ENCODE peak calls at places on chromosome 3, in ten cellular contexts. P is tibial nerve; G is Peyer's patch; X is psoas muscle; K is CD4-positive, CD25-positive, alpha-beta regulatory T cell; A is CD8-positive, alpha-beta memory T cell; H is suprapubic skin; Q is pancreas; B is left ventricle myocardium inferior; W is mammary epithelial cell. J is an unnamed sample. For H3K4me1, the result is how much of the 10 kb centered on the place peaks cover.

GRCh38 chr3:113914646-113915045 is 33.2 kb upstream of the ZDHHC23 start:
- DNase-seq in P (no peak), G (no peak), X (no peak), K (no peak), A (no peak), H (no peak), Q (no peak), B (no peak), W (no peak), J (no peak)

GRCh38 chr3:153628591-153628990 is 466.6 kb downstream of the RAP2B start:
- DNase-seq in P (no peak), G (no peak), X (no peak), K (no peak), A (no peak), H (no peak), Q (no peak), B (no peak), W (no peak), J (no peak)

GRCh38 chr3:141388823-141389617 is 20.7 kb downstream of the ZBTB38 start:
- DNase-seq in P (no peak), G (no peak), X (no peak), K (no peak), A (no peak), H (no peak), Q (no peak), B (no peak), W (no peak), J (no peak)

GRCh38 chr3:37544869-37545352 is 316.8 kb upstream of the CTDSPL start:
- DNase-seq in P (no peak), G (no peak), X (no peak), K (no peak), A (no peak), H (no peak), Q (no peak), B (no peak), W (no peak), J (no peak)

GRCh38 chr3:140922634-140923033 is 19.0 kb upstream of the SLC25A36 start:
- DNase-seq in P (no peak), G (no peak), X (no peak), K (no peak), A (peak), H (no peak), Q (no peak), B (no peak), W (no peak), J (no peak)

GRCh38 chr3:65890328-65890727 is 148.4 kb downstream of the MAGI1 start:
- DNase-seq in P (no peak), G (no peak), X (no peak), K (no peak), A (no peak), H (no peak), Q (no peak), B (no peak), W (no peak), J (no peak)

GRCh38 chr3:46353639-46354410 is at the start of gene CCR2:
- DNase-seq in P (no peak), G (no peak), X (no peak), K (no peak), A (no peak), H (no peak), Q (no peak), B (no peak), W (no peak), J (no peak)

GRCh38 chr3:159128628-159129027 is 326.8 kb downstream of the MFSD1 start:
- DNase-seq in P (no peak), G (no peak), X (no peak), K (no peak), A (no peak), H (no peak), Q (no peak), B (no peak), W (peak), J (no peak)

GRCh38 chr3:190266915-190267290 is 55.3 kb downstream of the CLDN1 start:
- DNase-seq in P (no peak), G (no peak), X (no peak), K (no peak), A (no peak), H (no peak), Q (no peak), B (no peak), W (peak), J (no peak)

GRCh38 chr3:162719684-162720341 is 1223.2 kb downstream of the OTOL1 start:
- DNase-seq in P (no peak), G (no peak), X (no peak), K (no peak), A (no peak), H (no peak), Q (no peak), B (no peak), W (peak), J (no peak)

GRCh38 chr3:180980612-180981011 is 8.9 kb downstream of the DNAJC19 start:
- DNase-seq in P (no peak), G (no peak), X (no peak), K (no peak), A (no peak), H (no peak), Q (no peak), B (no peak), W (no peak), J (no peak)

GRCh38 chr3:124256156-124256555 is 264.2 kb upstream of the ROPN1 start:
- DNase-seq in P (no peak), G (no peak), X (no peak), K (no peak), A (no peak), H (no peak), Q (no peak), B (no peak), W (peak), J (no peak)

GRCh38 chr3:106013971-106014370 is 145.2 kb upstream of the CBLB start:
- DNase-seq in P (no peak), G (no peak), X (no peak), K (no peak), A (no peak), H (no peak), Q (no peak), B (no peak), W (peak), J (no peak)

GRCh38 chr3:154782151-154782550 is 298.0 kb upstream of the MME start:
- DNase-seq in P (no peak), G (no peak), X (no peak), K (no peak), A (no peak), H (no peak), Q (no peak), B (no peak), W (no peak), J (no peak)

GRCh38 chr3:150135321-150135721 is 164.6 kb upstream of the PFN2 start:
- DNase-seq in P (no peak), G (no peak), X (no peak), K (no peak), A (no peak), H (no peak), Q (no peak), B (no peak), W (no peak), J (no peak)

GRCh38 chr3:124976378-124976777 is 41.8 kb upstream of the MUC13 start:
- DNase-seq in P (no peak), G (no peak), X (no peak), K (no peak), A (no peak), H (no peak), Q (no peak), B (no peak), W (no peak), J (no peak)

GRCh38 chr3:120394343-120394742 is 45.2 kb upstream of the LRRC58 start:
- DNase-seq in P (no peak), G (no peak), X (no peak), K (no peak), A (no peak), H (no peak), Q (no peak), B (no peak), W (no peak), J (no peak)

GRCh38 chr3:37779289-37780152 is 82.2 kb upstream of the CTDSPL start:
- DNase-seq in P (no peak), G (no peak), X (no peak), K (no peak), A (peak), H (no peak), Q (peak), B (no peak), W (peak), J (no peak)

GRCh38 chr3:102089904-102090492 is 240.7 kb downstream of the NFKBIZ start:
- DNase-seq in P (no peak), G (no peak), X (no peak), K (no peak), A (no peak), H (no peak), Q (no peak), B (no peak), W (peak), J (no peak)

GRCh38 chr3:192802957-192803899 is 75.9 kb upstream of the FGF12 start:
- DNase-seq in P (no peak), G (no peak), X (no peak), K (no peak), A (no peak), H (no peak), Q (no peak), B (no peak), W (no peak), J (no peak)

GRCh38 chr3:185361920-185362319 is 1.0 kb upstream of the MAP3K13 start:
- DNase-seq in P (no peak), G (no peak), X (no peak), K (no peak), A (no peak), H (no peak), Q (no peak), B (no peak), W (peak), J (no peak)

GRCh38 chr3:143119974-143120715 is 574 bp downstream of the CHST2 start:
- DNase-seq in P (no peak), G (peak), X (peak), K (peak), A (peak), H (peak), Q (no peak), B (peak), W (peak), J (no peak)

GRCh38 chr3:143119009-143119914 is at the start of gene CHST2:
- DNase-seq in P (no peak), G (peak), X (peak), K (peak), A (peak), H (peak), Q (peak), B (peak), W (peak), J (peak)

GRCh38 chr3:143121240-143122088 is 1.9 kb downstream of the CHST2 start:
- DNase-seq in P (no peak), G (peak), X (peak), K (peak), A (peak), H (peak), Q (peak), B (peak), W (peak), J (peak)

GRCh38 chr3:143122089-143122430 is 2.5 kb downstream of the CHST2 start:
- DNase-seq in P (no peak), G (no peak), X (no peak), K (no peak), A (no peak), H (peak), Q (no peak), B (no peak), W (no peak), J (no peak)

GRCh38 chr3:143120716-143121239 is 1.2 kb downstream of the CHST2 start:
- DNase-seq in P (no peak), G (peak), X (peak), K (peak), A (peak), H (no peak), Q (no peak), B (no peak), W (peak), J (no peak)
- H3K4me1 ChIP-seq in P (under half), G (under half), X (under half), K (under half), A (under half), H (under half), Q (under half), B (under half), W (under half), J (under half)

DNA sequence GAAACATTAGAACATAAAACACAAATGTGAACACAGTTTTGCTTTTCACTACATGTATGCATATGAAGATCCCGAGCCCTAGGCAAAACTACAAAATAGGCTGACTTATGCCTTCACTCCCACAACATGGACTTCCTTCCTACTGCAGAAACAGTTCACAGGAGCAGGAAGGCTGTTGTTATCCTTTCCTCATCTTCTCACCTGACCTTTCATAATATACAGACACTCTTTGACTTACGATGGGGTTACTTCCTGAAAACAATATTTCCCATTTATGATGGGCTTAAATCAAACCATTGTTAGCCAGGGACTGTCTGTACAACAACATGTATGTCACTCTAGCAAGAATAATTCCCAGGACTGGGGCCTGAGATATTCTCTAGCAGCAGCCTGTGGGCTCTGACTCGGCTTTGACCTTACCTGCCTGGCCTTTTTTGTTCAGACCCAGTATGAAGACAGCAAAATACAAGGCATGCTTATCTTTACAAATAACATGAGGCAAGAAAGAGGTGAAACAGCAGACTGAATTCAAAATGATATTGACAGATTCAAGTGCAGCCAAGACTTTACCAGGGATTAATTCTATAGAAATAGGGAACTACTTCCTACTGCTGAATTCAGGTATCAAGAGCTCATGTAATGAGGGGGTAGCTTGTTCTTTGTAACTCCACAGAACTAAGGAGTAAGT is 51.8 kb upstream of the PLXND1 start:
- DNase-seq in P (no peak), G (no peak), X (no peak), K (no peak), A (no peak), H (no peak), Q (no peak), B (no peak), W (peak), J (no peak)
- H3K27ac ChIP-seq in P (peak), G (no peak), X (peak), K (no peak), A (no peak), H (peak), Q (no peak), B (peak), W (peak), J (peak)

GRCh38 chr3:171168551-171168950 is 142.0 kb upstream of the SLC2A2 start:
- DNase-seq in P (no peak), G (no peak), X (no peak), K (no peak), A (no peak), H (no peak), Q (no peak), B (no peak), W (no peak), J (no peak)

GRCh38 chr3:171169443-171169842 is 142.9 kb upstream of the SLC2A2 start:
- DNase-seq in P (no peak), G (no peak), X (no peak), K (no peak), A (no peak), H (no peak), Q (no peak), B (no peak), W (no peak), J (no peak)

GRCh38 chr3:171172070-171172469 is 145.6 kb upstream of the SLC2A2 start:
- DNase-seq in P (no peak), G (no peak), X (no peak), K (no peak), A (no peak), H (no peak), Q (no peak), B (no peak), W (no peak), J (no peak)

GRCh38 chr3:171168086-171168485 is 141.6 kb upstream of the SLC2A2 start:
- DNase-seq in P (no peak), G (no peak), X (no peak), K (no peak), A (no peak), H (no peak), Q (peak), B (no peak), W (no peak), J (no peak)

GRCh38 chr3:171169866-171170265 is 143.3 kb upstream of the SLC2A2 start:
- DNase-seq in P (no peak), G (no peak), X (no peak), K (no peak), A (no peak), H (no peak), Q (no peak), B (no peak), W (no peak), J (no peak)
- H3K4me1 ChIP-seq in P (under half), G (under half), X (under half), K (under half), A (under half), H (under half), Q (under half), B (under half), W (under half), J (under half)

GRCh38 chr3:58058654-58059263 is 50.5 kb downstream of the FLNB start:
- DNase-seq in P (no peak), G (no peak), X (no peak), K (no peak), A (no peak), H (peak), Q (no peak), B (no peak), W (no peak), J (no peak)

GRCh38 chr3:58052373-58053273 is 44.4 kb downstream of the FLNB start:
- DNase-seq in P (peak), G (peak), X (peak), K (no peak), A (no peak), H (peak), Q (peak), B (peak), W (peak), J (peak)

GRCh38 chr3:58055309-58055708 is 47.1 kb downstream of the FLNB start:
- DNase-seq in P (no peak), G (no peak), X (no peak), K (no peak), A (no peak), H (no peak), Q (no peak), B (no peak), W (no peak), J (no peak)

GRCh38 chr3:58051196-58051595 is 43.0 kb downstream of the FLNB start:
- DNase-seq in P (no peak), G (no peak), X (no peak), K (no peak), A (no peak), H (no peak), Q (no peak), B (no peak), W (peak), J (peak)

DNA sequence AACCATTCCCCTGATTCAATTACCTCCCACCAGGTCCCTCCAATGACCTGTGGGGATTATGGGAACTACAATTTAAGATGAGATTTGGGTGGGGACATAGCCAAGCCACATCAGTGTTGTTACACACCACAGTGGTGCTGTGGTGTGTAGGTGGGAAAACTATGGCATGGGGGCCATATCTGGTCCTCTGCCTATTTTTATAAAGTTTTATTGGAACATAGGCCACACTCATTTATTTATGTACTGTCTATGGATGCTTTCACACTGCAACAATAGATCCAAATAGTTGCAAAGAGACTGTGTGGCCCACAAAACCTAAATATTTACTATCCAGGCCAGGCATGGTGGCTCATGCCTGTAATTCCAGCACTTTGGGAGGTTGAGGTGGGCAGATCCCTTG is 46.4 kb downstream of the FLNB start:
- DNase-seq in P (no peak), G (no peak), X (no peak), K (no peak), A (no peak), H (no peak), Q (no peak), B (no peak), W (no peak), J (no peak)
- H3K27ac ChIP-seq in P (peak), G (no peak), X (no peak), K (no peak), A (no peak), H (no peak), Q (no peak), B (no peak), W (no peak), J (peak)

DNA sequence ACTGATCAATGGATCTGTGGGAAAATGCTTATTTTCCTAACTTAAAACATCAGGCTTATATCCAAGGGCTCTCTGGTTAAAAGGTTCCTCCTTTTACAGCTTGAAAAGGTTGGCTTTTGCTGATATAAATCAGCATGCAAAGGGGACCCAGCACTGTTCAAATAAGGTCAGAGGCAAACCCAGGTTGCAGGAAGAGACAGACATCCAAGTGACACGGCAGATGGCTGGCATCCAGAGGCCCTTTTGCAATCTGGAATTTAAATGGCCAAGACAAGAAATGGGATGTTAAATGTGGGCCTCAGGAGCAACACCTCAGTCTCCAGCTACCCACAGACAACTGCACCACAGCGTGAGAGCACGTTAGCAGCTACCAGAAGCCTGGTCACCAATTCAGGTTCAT is 6.3 kb downstream of the SH3BP5 start:
- DNase-seq in P (no peak), G (no peak), X (peak), K (no peak), A (no peak), H (no peak), Q (no peak), B (no peak), W (no peak), J (no peak)
- H3K4me1 ChIP-seq in P (half or more), G (under half), X (under half), K (half or more), A (half or more), H (half or more), Q (under half), B (half or more), W (under half), J (under half)

GRCh38 chr3:132034486-132035464 is at the start of gene CPNE4:
- DNase-seq in P (peak), G (peak), X (peak), K (peak), A (peak), H (peak), Q (peak), B (peak), W (peak), J (peak)
- H3K27ac ChIP-seq in P (no peak), G (no peak), X (no peak), K (no peak), A (no peak), H (no peak), Q (no peak), B (no peak), W (no peak), J (no peak)

GRCh38 chr3:128607710-128608048 is 42.9 kb downstream of the RPN1 start:
- DNase-seq in P (no peak), G (no peak), X (no peak), K (no peak), A (no peak), H (no peak), Q (no peak), B (no peak), W (no peak), J (no peak)

GRCh38 chr3:128605091-128606046 is 45.2 kb downstream of the RPN1 start:
- DNase-seq in P (no peak), G (no peak), X (no peak), K (no peak), A (no peak), H (no peak), Q (no peak), B (no peak), W (no peak), J (no peak)

GRCh38 chr3:128613083-128613829 is 37.4 kb downstream of the RPN1 start:
- DNase-seq in P (no peak), G (no peak), X (no peak), K (no peak), A (no peak), H (no peak), Q (no peak), B (no peak), W (no peak), J (no peak)

GRCh38 chr3:128610671-128611070 is 39.9 kb downstream of the RPN1 start:
- DNase-seq in P (no peak), G (no peak), X (no peak), K (no peak), A (no peak), H (no peak), Q (no peak), B (no peak), W (no peak), J (no peak)

GRCh38 chr3:128609294-128609693 is 41.3 kb downstream of the RPN1 start:
- DNase-seq in P (no peak), G (no peak), X (no peak), K (no peak), A (no peak), H (no peak), Q (no peak), B (no peak), W (no peak), J (no peak)
- H3K4me1 ChIP-seq in P (under half), G (under half), X (under half), K (under half), A (under half), H (under half), Q (under half), B (under half), W (under half), J (under half)

GRCh38 chr3:104519468-104519867 is 847.2 kb upstream of the ALCAM start:
- DNase-seq in P (no peak), G (no peak), X (no peak), K (no peak), A (no peak), H (no peak), Q (no peak), B (no peak), W (no peak), J (no peak)
- H3K27ac ChIP-seq in P (no peak), G (no peak), X (no peak), K (no peak), A (no peak), H (no peak), Q (no peak), B (no peak), W (no peak), J (no peak)